ENCODE peak calls at places on chromosomes 13 and 19, in six cellular contexts. J is dermis microvascular lymphatic vessel endothelial cell, X is LHCN-M2, O is tibial artery, N is AG08396, B is GM10248. M is an unnamed sample.

GRCh38 chr13:107977175-107977574 is 238.2 kb downstream of the LIG4 start:
- DNase-seq in X (no peak), O (no peak), J (no peak), B (no peak), N (no peak), M (no peak)

GRCh38 chr13:99624936-99625540 is 123.8 kb downstream of the TM9SF2 start:
- DNase-seq in X (no peak), B (no peak), N (no peak), J (no peak), O (no peak), M (no peak)

GRCh38 chr13:69485991-69486592 is 621.5 kb upstream of the ATXN8OS start:
- DNase-seq in X (no peak), J (no peak), O (no peak), N (no peak), B (no peak), M (no peak)

GRCh38 chr13:21637296-21637695 is 33.3 kb upstream of the MICU2 start:
- DNase-seq in N (peak), X (peak), B (peak), O (no peak), J (no peak), M (peak)

GRCh38 chr19:17873661-17874422 is 2.1 kb downstream of the SLC5A5 start:
- DNase-seq in X (no peak), O (no peak), B (peak), J (no peak), N (peak), M (peak)

GRCh38 chr13:48155850-48156249 is 60.9 kb upstream of the MED4 start:
- DNase-seq in B (no peak), N (no peak), O (no peak), J (peak), X (peak), M (peak)

GRCh38 chr13:20024706-20025105 is 66.2 kb downstream of the ZMYM2 start:
- DNase-seq in N (no peak), B (no peak), J (no peak), X (no peak), O (no peak), M (no peak)

GRCh38 chr13:30920162-30920561 is 12.3 kb upstream of the TEX26 start:
- DNase-seq in B (no peak), J (no peak), X (no peak), O (no peak), N (no peak), M (no peak)

GRCh38 chr13:106612688-106613087 is 44.8 kb upstream of the ARGLU1 start:
- DNase-seq in X (peak), B (no peak), J (no peak), N (no peak), O (peak), M (no peak)

GRCh38 chr13:42055500-42056085 is 7.1 kb downstream of the DGKH start:
- DNase-seq in O (no peak), J (no peak), X (no peak), B (no peak), N (no peak), M (no peak)

GRCh38 chr19:16628984-16629691 is 1.1 kb upstream of the MED26 start:
- DNase-seq in N (peak), X (peak), J (no peak), O (peak), B (no peak), M (no peak)

GRCh38 chr19:53536223-53536543 is 1.8 kb upstream of the ZNF331 start:
- DNase-seq in O (no peak), X (no peak), J (no peak), N (no peak), B (no peak), M (no peak)

M was measured in ELR.